ENCODE peak calls at places on chromosomes 3 and 15, in four cellular contexts. L is body of pancreas, B is testis, C is tibial nerve. Z is an unnamed sample.
A peak's percentile ranks its signal among the peaks of the same experiment; 100 is the strongest.

GRCh38 chr15:87368511-87368910 is 888.0 kb downstream of the NTRK3 start:
- DNase-seq in L (no peak), B (no peak), C (no peak), Z (no peak)

GRCh38 chr3:56787784-56788256 is 13.9 kb downstream of the ARHGEF3 start:
- DNase-seq in L (no peak), B (no peak), C (no peak), Z (no peak)

GRCh38 chr3:170751083-170751893 is 118.7 kb downstream of the RPL22L1 start:
- DNase-seq in L (peak; percentile 64), B (peak; percentile 47), C (peak; percentile 58), Z (peak; percentile 36)

GRCh38 chr15:44536298-44536961 is 517 bp upstream of the EIF3J start:
- DNase-seq in L (peak; percentile 89), B (no peak), C (peak; percentile 79), Z (peak; percentile 90)

GRCh38 chr3:150830094-150830681 is 67.2 kb upstream of the SIAH2 start:
- DNase-seq in L (no peak), B (no peak), C (no peak), Z (no peak)

GRCh38 chr3:188052229-188052965 is 101.6 kb upstream of the LPP start:
- DNase-seq in L (peak; percentile 57), B (peak; percentile 98), C (peak; percentile 91), Z (peak; percentile 97)

GRCh38 chr3:30852833-30853232 is 41.6 kb downstream of the GADL1 start:
- DNase-seq in L (no peak), B (no peak), C (no peak), Z (no peak)

GRCh38 chr3:157495846-157496245 is 7.4 kb downstream of the VEPH1 start:
- DNase-seq in L (no peak), B (no peak), C (no peak), Z (no peak)

GRCh38 chr15:36897834-36898233 is 202.5 kb downstream of the MEIS2 start:
- DNase-seq in L (no peak), B (no peak), C (no peak), Z (no peak)

GRCh38 chr15:99537344-99537743 is 28.4 kb upstream of the MEF2A start:
- DNase-seq in L (no peak), B (no peak), C (no peak), Z (no peak)

GRCh38 chr3:140863481-140864084 is 78.1 kb upstream of the SLC25A36 start:
- DNase-seq in L (peak; percentile 74), B (peak; percentile 80), C (peak; percentile 27), Z (peak; percentile 72)

GRCh38 chr3:123158330-123158729 is 43.4 kb upstream of the SEC22A start:
- DNase-seq in L (no peak), B (no peak), C (no peak), Z (no peak)

GRCh38 chr3:63467392-63467791 is 185.1 kb upstream of the SNTN start:
- DNase-seq in L (no peak), B (no peak), C (no peak), Z (no peak)

GRCh38 chr15:44971036-44971435 is 14.5 kb downstream of the TERB2 start:
- DNase-seq in L (no peak), B (no peak), C (no peak), Z (no peak)

GRCh38 chr15:89136818-89137772 is 48.8 kb downstream of the ABHD2 start:
- DNase-seq in L (peak; percentile 64), B (no peak), C (no peak), Z (peak; percentile 90)

GRCh38 chr15:54808321-54808720 is 388.4 kb downstream of the RSL24D1 start:
- DNase-seq in L (no peak), B (no peak), C (no peak), Z (no peak)

GRCh38 chr3:177026505-177027277 is 170.6 kb downstream of the TBL1XR1 start:
- DNase-seq in L (no peak), B (no peak), C (no peak), Z (no peak)

GRCh38 chr3:64332461-64333350 is 107.4 kb upstream of the PRICKLE2 start:
- DNase-seq in L (no peak), B (no peak), C (no peak), Z (no peak)

GRCh38 chr3:78978037-78978436 is 789.8 kb downstream of the ROBO1 start:
- DNase-seq in L (no peak), B (no peak), C (no peak), Z (no peak)

GRCh38 chr3:38567498-38567897 is 71.4 kb downstream of the EXOG start:
- DNase-seq in L (peak; percentile 2), B (no peak), C (no peak), Z (peak; percentile 4)

GRCh38 chr3:182740710-182741109 is 52.6 kb upstream of the ATP11B start:
- DNase-seq in L (peak; percentile 13), B (no peak), C (no peak), Z (no peak)

GRCh38 chr3:112767177-112767576 is 79.5 kb downstream of the CD200R1L start:
- DNase-seq in L (no peak), B (no peak), C (no peak), Z (no peak)

GRCh38 chr3:4954256-4955000 is 24.8 kb upstream of the BHLHE40 start:
- DNase-seq in L (no peak), B (no peak), C (no peak), Z (no peak)

GRCh38 chr3:52532517-52532837 is 1.2 kb downstream of the NT5DC2 start:
- DNase-seq in L (no peak), B (no peak), C (no peak), Z (no peak)
- H3K4me1 ChIP-seq in L (peaks cover 26% of the 10 kb centered on the region), B (peaks cover 54% of the 10 kb centered on the region), C (peaks cover 66% of the 10 kb centered on the region), Z (peaks cover 63% of the 10 kb centered on the region)

GRCh38 chr3:190120161-190121060 is at the start of gene P3H2:
- DNase-seq in L (peak; percentile 82), B (peak; percentile 88), C (peak; percentile 30), Z (peak; percentile 89)
- H3K27ac ChIP-seq in L (peak within 1 kb of the TSS; percentile 66), B (peak within 1 kb of the TSS; percentile 81), C (peak within 1 kb of the TSS; percentile 74), Z (peak within 1 kb of the TSS; percentile 94)

GRCh38 chr3:120599211-120599610 is 3.1 kb downstream of the NDUFB4 start:
- DNase-seq in L (no peak), B (no peak), C (no peak), Z (no peak)

GRCh38 chr3:120595788-120596115 is 384 bp upstream of the NDUFB4 start:
- DNase-seq in L (no peak), B (no peak), C (no peak), Z (no peak)

GRCh38 chr3:120597445-120598049 is 1.4 kb downstream of the NDUFB4 start:
- DNase-seq in L (no peak), B (no peak), C (no peak), Z (no peak)

GRCh38 chr3:120596853-120597223 is 702 bp downstream of the NDUFB4 start:
- DNase-seq in L (no peak), B (no peak), C (no peak), Z (no peak)

DNA sequence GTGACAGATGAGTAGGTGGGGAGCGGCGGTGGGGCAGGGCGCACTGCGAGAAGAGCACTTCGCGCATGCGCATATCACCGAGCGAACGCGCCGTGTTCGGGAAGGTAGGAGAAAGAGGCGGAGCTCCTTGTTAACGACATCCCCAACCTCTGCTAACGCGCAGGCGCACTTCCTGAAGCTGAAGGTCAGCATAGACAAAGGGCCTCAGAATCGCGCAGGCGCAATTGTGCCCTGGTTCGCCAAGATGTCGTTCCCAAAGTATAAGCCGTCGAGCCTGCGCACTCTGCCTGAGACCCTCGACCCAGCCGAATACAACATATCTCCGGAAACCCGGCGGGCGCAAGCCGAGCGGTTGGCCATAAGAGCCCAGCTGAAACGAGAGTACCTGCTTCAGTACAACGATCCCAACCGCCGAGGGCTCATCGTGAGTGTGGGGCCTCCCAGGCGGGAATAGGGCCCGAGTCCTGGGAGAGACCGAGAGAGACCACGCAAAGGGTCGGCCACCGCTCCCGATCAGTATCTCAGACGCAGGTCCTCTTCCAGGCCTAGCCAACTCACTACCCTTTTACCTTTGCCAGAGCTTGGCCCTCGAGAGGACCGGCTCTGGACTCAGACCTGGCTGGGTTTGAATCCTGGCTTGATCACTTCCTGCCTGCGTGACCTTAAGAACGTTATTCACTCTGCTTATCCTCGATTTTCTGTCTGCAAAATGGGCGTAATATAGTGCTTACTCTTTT is at the start of gene NDUFB4:
- DNase-seq in L (peak; percentile 98), B (peak; percentile 97), C (peak; percentile 87), Z (peak; percentile 98)
- TF ChIP-seq POLR2A in L (peak; percentile 91), B (peak; percentile 48), C (peak; percentile 79), Z (peak; percentile 68)

GRCh38 chr3:98734311-98734710 is 28.8 kb upstream of the ST3GAL6 start:
- DNase-seq in L (no peak), B (no peak), C (no peak), Z (no peak)
- H3K4me1 ChIP-seq in L (peaks cover 14% of the 10 kb centered on the region), B (peaks cover 3% of the 10 kb centered on the region), C (peaks cover 30% of the 10 kb centered on the region), Z (peaks cover 3% of the 10 kb centered on the region)

DNA sequence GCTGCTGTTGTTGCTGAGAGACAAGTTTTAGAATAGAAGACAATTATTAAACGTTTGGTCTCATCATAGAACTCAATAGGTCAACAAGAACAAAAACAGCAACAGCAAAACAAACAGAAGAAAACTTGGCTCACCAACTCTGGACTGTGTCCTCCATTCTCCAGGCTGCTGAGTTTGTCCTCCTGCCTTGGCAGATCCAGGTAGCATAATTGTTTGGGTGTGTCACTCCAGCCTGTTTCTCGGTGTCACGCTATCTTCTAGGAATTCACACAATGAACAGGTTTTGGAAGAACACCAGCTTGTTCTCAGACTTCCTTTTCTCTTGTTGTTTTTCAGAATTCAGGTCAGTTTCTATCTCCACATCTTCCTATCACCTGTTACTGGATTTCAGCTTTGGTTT is 34.7 kb downstream of the ARRDC4 start:
- DNase-seq in L (no peak), B (no peak), C (no peak), Z (no peak)
- H3K27ac ChIP-seq in L (peak overlapping the region; percentile 61), B (no peak overlapping the region), C (no peak overlapping the region), Z (no peak overlapping the region)

GRCh38 chr15:59237119-59237853 is 30.6 kb downstream of the LDHAL6B start:
- DNase-seq in L (no peak), B (no peak), C (no peak), Z (no peak)

GRCh38 chr15:59232476-59232875 is 25.8 kb downstream of the LDHAL6B start:
- DNase-seq in L (no peak), B (no peak), C (no peak), Z (no peak)

GRCh38 chr15:59236394-59236793 is 29.8 kb downstream of the LDHAL6B start:
- DNase-seq in L (no peak), B (no peak), C (no peak), Z (no peak)

GRCh38 chr15:59242649-59243048 is 36.0 kb downstream of the LDHAL6B start:
- DNase-seq in L (no peak), B (no peak), C (no peak), Z (no peak)

DNA sequence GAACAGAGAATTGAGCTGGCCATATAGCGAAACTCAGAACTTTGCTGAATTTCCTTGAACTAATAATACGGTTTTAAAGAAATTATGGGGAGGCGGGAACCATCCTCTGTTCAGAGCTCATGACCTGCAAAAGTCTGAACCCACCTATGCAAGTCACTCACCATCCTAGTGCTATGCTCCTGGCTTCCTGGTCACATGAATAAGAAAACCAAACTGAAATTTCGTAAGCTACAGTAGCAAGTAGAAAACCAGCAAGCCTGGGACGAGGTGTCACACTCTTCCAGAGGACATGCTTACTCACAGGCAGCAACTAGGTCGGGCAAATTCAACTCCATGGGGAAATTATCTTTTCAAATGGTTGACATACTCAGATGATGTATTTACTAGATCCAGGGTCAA is 31.2 kb downstream of the LDHAL6B start:
- DNase-seq in L (no peak), B (no peak), C (no peak), Z (no peak)
- TF ChIP-seq POLR2A in L (no peak), B (no peak), C (no peak), Z (no peak)

GRCh38 chr15:78304487-78305413 is 5.3 kb upstream of the SKIC8 start:
- DNase-seq in L (no peak), B (no peak), C (no peak), Z (no peak)
- H3K4me1 ChIP-seq in L (no peaks in the 10 kb centered on the region), B (peaks cover 5% of the 10 kb centered on the region), C (peaks cover 28% of the 10 kb centered on the region), Z (peaks cover 5% of the 10 kb centered on the region)